ENCODE peak calls at places on chromosomes 6 and 20, in nine cellular contexts. F, W, Y, S, R, T, G, Z and V are unnamed samples.

GRCh38 chr20:38883081-38883980 is 42.9 kb upstream of the FAM83D start:
- DNase-seq in Y (no peak), F (no peak), S (no peak), R (peak), G (peak), T (no peak), Z (no peak), W (peak), V (no peak)

GRCh38 chr6:145406733-145407256 is 328.5 kb downstream of the EPM2A start:
- DNase-seq in F (no peak), S (no peak), T (no peak), G (peak), Z (no peak), W (no peak), Y (no peak), R (no peak), V (no peak)

GRCh38 chr6:36682328-36683144 is 4.0 kb downstream of the CDKN1A start:
- DNase-seq in Y (no peak), R (no peak), T (no peak), F (peak), S (no peak), Z (peak), G (peak), W (no peak), V (no peak)

GRCh38 chr6:119079288-119079809 is 885 bp upstream of the FAM184A start:
- DNase-seq in F (peak), Y (no peak), W (no peak), R (peak), T (peak), Z (no peak), G (no peak), S (no peak), V (no peak)

GRCh38 chr6:18262812-18263560 is 1.3 kb downstream of the DEK start:
- DNase-seq in S (no peak), Y (no peak), Z (peak), T (peak), R (peak), W (peak), G (peak), F (no peak), V (no peak)

GRCh38 chr6:6808343-6808742 is 219.8 kb downstream of the LY86 start:
- DNase-seq in T (no peak), Z (no peak), R (no peak), F (no peak), W (no peak), Y (no peak), G (no peak), S (no peak), V (no peak)

GRCh38 chr20:63574156-63574828 is at the start of gene HELZ2:
- DNase-seq in W (peak), S (no peak), F (peak), Z (peak), T (peak), R (no peak), G (peak), Y (peak), V (peak)

GRCh38 chr20:62949153-62949821 is 3.2 kb upstream of the SLC17A9 start:
- DNase-seq in Y (no peak), Z (no peak), S (no peak), W (no peak), T (no peak), R (no peak), G (no peak), F (no peak), V (no peak)

GRCh38 chr6:52076791-52077179 is 10.6 kb downstream of the PKHD1 start:
- DNase-seq in R (no peak), Z (no peak), Y (no peak), F (no peak), G (no peak), T (peak), W (no peak), S (no peak), V (no peak)

GRCh38 chr20:62434098-62434497 is 6.8 kb upstream of the RBBP8NL start:
- DNase-seq in R (no peak), F (no peak), T (no peak), S (no peak), Y (no peak), Z (no peak), G (no peak), W (peak), V (no peak)

GRCh38 chr20:48919882-48920526 is 1.5 kb upstream of the ARFGEF2 start:
- DNase-seq in W (peak), R (no peak), T (no peak), G (no peak), F (no peak), Z (no peak), Y (no peak), S (no peak), V (no peak)

GRCh38 chr6:9250852-9251251 is 815.5 kb upstream of the SLC35B3 start:
- DNase-seq in F (peak), Y (peak), S (peak), T (peak), G (peak), Z (no peak), W (peak), R (peak), V (peak)

GRCh38 chr6:41779793-41780622 is at the start of gene FRS3:
- DNase-seq in Z (peak), F (peak), Y (peak), S (peak), R (peak), G (peak), W (peak), T (peak), V (peak)

GRCh38 chr6:38404355-38404754 is 235.4 kb downstream of the BTBD9 start:
- DNase-seq in S (no peak), T (no peak), Y (no peak), Z (no peak), W (no peak), G (no peak), R (no peak), F (peak), V (no peak)

GRCh38 chr6:39274903-39275302 is 39.3 kb downstream of the KCNK17 start:
- DNase-seq in R (no peak), G (no peak), W (no peak), Y (no peak), S (no peak), T (no peak), Z (no peak), F (no peak), V (no peak)

GRCh38 chr6:157774153-157775135 is 48.6 kb upstream of the SNX9 start:
- DNase-seq in G (no peak), R (no peak), S (no peak), Y (no peak), F (no peak), Z (no peak), T (no peak), W (peak), V (no peak)

GRCh38 chr6:99432877-99433276 is 7.8 kb upstream of the PNISR start:
- DNase-seq in G (no peak), Y (no peak), W (peak), Z (no peak), S (no peak), R (no peak), T (peak), F (no peak), V (no peak)

GRCh38 chr6:11427827-11428245 is 109.7 kb upstream of the TMEM170B start:
- DNase-seq in Z (no peak), T (no peak), W (no peak), G (no peak), F (no peak), Y (no peak), S (no peak), R (no peak), V (no peak)

GRCh38 chr6:105900120-105900937 is 185.8 kb upstream of the PRDM1 start:
- DNase-seq in T (no peak), R (no peak), Y (peak), G (no peak), Z (no peak), S (peak), F (no peak), W (no peak), V (peak)

GRCh38 chr6:125477849-125478248 is 176.1 kb upstream of the HDDC2 start:
- DNase-seq in W (no peak), R (no peak), Y (no peak), G (no peak), T (no peak), S (no peak), Z (no peak), F (no peak), V (no peak)

GRCh38 chr6:79946242-79946641 is 1.1 kb downstream of the ELOVL4 start:
- DNase-seq in G (peak), Z (no peak), F (peak), T (peak), W (peak), R (peak), Y (no peak), S (no peak), V (peak)

GRCh38 chr6:37860226-37860839 is 40.8 kb downstream of the ZFAND3 start:
- DNase-seq in W (peak), S (no peak), Y (peak), R (peak), T (peak), F (no peak), G (no peak), Z (no peak), V (peak)

GRCh38 chr6:90479603-90479926 is 107.3 kb downstream of the MAP3K7 start:
- DNase-seq in Z (no peak), G (no peak), T (no peak), W (no peak), Y (no peak), R (no peak), S (no peak), F (no peak), V (no peak)

GRCh38 chr20:44038681-44039123 is 124.0 kb downstream of the TOX2 start:
- DNase-seq in Z (no peak), W (peak), S (no peak), Y (no peak), G (peak), R (peak), T (no peak), F (peak), V (no peak)

GRCh38 chr6:89284963-89285735 is 29.9 kb downstream of the GABRR2 start:
- DNase-seq in S (no peak), Z (no peak), F (no peak), R (no peak), Y (no peak), T (no peak), G (no peak), W (no peak), V (no peak)